ENCODE peak calls at places on chromosomes 2 and 18, in six cellular contexts. One of them, this sample, is unnamed.

GRCh38 chr18:47100214-47100831 is 50.0 kb downstream of the HDHD2 start:
- DNase-seq in dorsolateral prefrontal cortex: peak
- DNase-seq in body of pancreas: peak
- DNase-seq in adrenal gland: peak
- DNase-seq in CD4-positive, alpha-beta T cell: peak
- DNase-seq in fibroblast of pulmonary artery: peak
- DNase-seq in this sample: peak

GRCh38 chr2:43872151-43872550 is 33.4 kb downstream of the ABCG8 start:
- DNase-seq in dorsolateral prefrontal cortex: no peak
- DNase-seq in body of pancreas: no peak
- DNase-seq in adrenal gland: no peak
- DNase-seq in CD4-positive, alpha-beta T cell: no peak
- DNase-seq in fibroblast of pulmonary artery: no peak
- DNase-seq in this sample: no peak

GRCh38 chr2:10846110-10846861 is 33.7 kb upstream of the PDIA6 start:
- DNase-seq in dorsolateral prefrontal cortex: no peak
- DNase-seq in body of pancreas: no peak
- DNase-seq in adrenal gland: no peak
- DNase-seq in CD4-positive, alpha-beta T cell: no peak
- DNase-seq in fibroblast of pulmonary artery: no peak
- DNase-seq in this sample: no peak

GRCh38 chr2:74554821-74555531 is 456 bp downstream of the DOK1 start:
- DNase-seq in dorsolateral prefrontal cortex: no peak
- DNase-seq in body of pancreas: peak
- DNase-seq in adrenal gland: peak
- DNase-seq in CD4-positive, alpha-beta T cell: no peak
- DNase-seq in fibroblast of pulmonary artery: no peak
- DNase-seq in this sample: peak

GRCh38 chr2:88018969-88019368 is 2.6 kb upstream of the RNU2-63P start:
- DNase-seq in dorsolateral prefrontal cortex: no peak
- DNase-seq in body of pancreas: no peak
- DNase-seq in adrenal gland: no peak
- DNase-seq in CD4-positive, alpha-beta T cell: no peak
- DNase-seq in fibroblast of pulmonary artery: no peak
- DNase-seq in this sample: no peak

GRCh38 chr2:222102746-222103349 is 195.9 kb downstream of the PAX3 start:
- DNase-seq in dorsolateral prefrontal cortex: no peak
- DNase-seq in body of pancreas: no peak
- DNase-seq in adrenal gland: no peak
- DNase-seq in CD4-positive, alpha-beta T cell: no peak
- DNase-seq in fibroblast of pulmonary artery: no peak
- DNase-seq in this sample: no peak

GRCh38 chr2:60172801-60173200 is 380.7 kb downstream of the BCL11A start:
- DNase-seq in dorsolateral prefrontal cortex: no peak
- DNase-seq in body of pancreas: no peak
- DNase-seq in adrenal gland: no peak
- DNase-seq in CD4-positive, alpha-beta T cell: no peak
- DNase-seq in fibroblast of pulmonary artery: no peak
- DNase-seq in this sample: no peak

GRCh38 chr2:17578466-17578928 is 38.0 kb downstream of the VSNL1 start:
- DNase-seq in dorsolateral prefrontal cortex: no peak
- DNase-seq in body of pancreas: peak
- DNase-seq in adrenal gland: peak
- DNase-seq in CD4-positive, alpha-beta T cell: no peak
- DNase-seq in fibroblast of pulmonary artery: no peak
- DNase-seq in this sample: no peak

GRCh38 chr2:69082430-69082997 is 69.5 kb downstream of the ANTXR1 start:
- DNase-seq in dorsolateral prefrontal cortex: no peak
- DNase-seq in body of pancreas: peak
- DNase-seq in adrenal gland: peak
- DNase-seq in CD4-positive, alpha-beta T cell: no peak
- DNase-seq in fibroblast of pulmonary artery: peak
- DNase-seq in this sample: no peak

GRCh38 chr2:161576421-161576820 is 47.8 kb upstream of the SLC4A10 start:
- DNase-seq in dorsolateral prefrontal cortex: no peak
- DNase-seq in body of pancreas: no peak
- DNase-seq in adrenal gland: no peak
- DNase-seq in CD4-positive, alpha-beta T cell: no peak
- DNase-seq in fibroblast of pulmonary artery: no peak
- DNase-seq in this sample: no peak
- TF ChIP-seq CTCF in dorsolateral prefrontal cortex: no peak
- TF ChIP-seq CTCF in body of pancreas: no peak
- TF ChIP-seq CTCF in adrenal gland: no peak
- TF ChIP-seq CTCF in CD4-positive, alpha-beta T cell: no peak
- TF ChIP-seq CTCF in fibroblast of pulmonary artery: peak
- TF ChIP-seq CTCF in this sample: no peak

GRCh38 chr18:44899832-44900231 is 219.1 kb downstream of the SETBP1 start:
- DNase-seq in dorsolateral prefrontal cortex: no peak
- DNase-seq in body of pancreas: no peak
- DNase-seq in adrenal gland: no peak
- DNase-seq in CD4-positive, alpha-beta T cell: no peak
- DNase-seq in fibroblast of pulmonary artery: no peak
- DNase-seq in this sample: no peak
- TF ChIP-seq CTCF in dorsolateral prefrontal cortex: no peak
- TF ChIP-seq CTCF in body of pancreas: no peak
- TF ChIP-seq CTCF in adrenal gland: no peak
- TF ChIP-seq CTCF in CD4-positive, alpha-beta T cell: no peak
- TF ChIP-seq CTCF in fibroblast of pulmonary artery: peak
- TF ChIP-seq CTCF in this sample: no peak

GRCh38 chr18:31626409-31626808 is 34.7 kb downstream of the TTR start:
- DNase-seq in dorsolateral prefrontal cortex: no peak
- DNase-seq in body of pancreas: no peak
- DNase-seq in adrenal gland: no peak
- DNase-seq in CD4-positive, alpha-beta T cell: no peak
- DNase-seq in fibroblast of pulmonary artery: no peak
- DNase-seq in this sample: no peak
- TF ChIP-seq CTCF in dorsolateral prefrontal cortex: no peak
- TF ChIP-seq CTCF in body of pancreas: no peak
- TF ChIP-seq CTCF in adrenal gland: no peak
- TF ChIP-seq CTCF in CD4-positive, alpha-beta T cell: no peak
- TF ChIP-seq CTCF in fibroblast of pulmonary artery: no peak
- TF ChIP-seq CTCF in this sample: no peak

GRCh38 chr2:73003027-73003426 is 68.5 kb downstream of the SFXN5 start:
- DNase-seq in dorsolateral prefrontal cortex: no peak
- DNase-seq in body of pancreas: no peak
- DNase-seq in adrenal gland: no peak
- DNase-seq in CD4-positive, alpha-beta T cell: no peak
- DNase-seq in fibroblast of pulmonary artery: no peak
- DNase-seq in this sample: no peak
- TF ChIP-seq CTCF in dorsolateral prefrontal cortex: no peak
- TF ChIP-seq CTCF in body of pancreas: no peak
- TF ChIP-seq CTCF in adrenal gland: no peak
- TF ChIP-seq CTCF in CD4-positive, alpha-beta T cell: no peak
- TF ChIP-seq CTCF in fibroblast of pulmonary artery: no peak
- TF ChIP-seq CTCF in this sample: no peak

GRCh38 chr2:211649331-211649730 is 889.3 kb downstream of the ERBB4 start:
- DNase-seq in dorsolateral prefrontal cortex: no peak
- DNase-seq in body of pancreas: no peak
- DNase-seq in adrenal gland: no peak
- DNase-seq in CD4-positive, alpha-beta T cell: no peak
- DNase-seq in fibroblast of pulmonary artery: no peak
- DNase-seq in this sample: no peak

GRCh38 chr2:211652366-211652765 is 886.2 kb downstream of the ERBB4 start:
- DNase-seq in dorsolateral prefrontal cortex: no peak
- DNase-seq in body of pancreas: no peak
- DNase-seq in adrenal gland: no peak
- DNase-seq in CD4-positive, alpha-beta T cell: no peak
- DNase-seq in fibroblast of pulmonary artery: no peak
- DNase-seq in this sample: no peak

DNA sequence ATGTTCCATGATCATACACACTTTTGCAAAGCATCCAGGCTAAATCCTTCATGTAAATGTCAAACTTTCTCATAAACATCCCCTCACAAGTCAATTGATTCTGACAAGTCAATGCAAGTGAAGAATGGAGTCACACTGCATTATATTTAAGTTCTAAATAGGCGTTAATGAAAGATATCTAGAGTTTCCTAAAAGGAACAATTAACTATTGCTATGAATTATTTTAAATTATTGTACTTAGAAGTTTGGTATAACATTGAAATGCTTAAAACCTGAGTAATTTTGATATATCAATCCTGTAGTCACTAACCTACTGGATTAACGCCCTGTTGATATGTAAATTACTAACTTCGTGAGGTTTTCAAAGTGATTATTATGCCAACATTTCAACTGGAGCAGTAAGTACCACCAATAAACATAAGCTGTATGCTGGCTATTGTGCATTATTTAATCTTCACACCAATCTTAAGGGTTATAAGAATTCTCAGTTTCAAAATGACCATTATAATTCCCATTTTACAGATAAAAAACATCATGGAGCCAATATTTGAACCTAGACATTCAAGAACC is 884.3 kb downstream of the ERBB4 start:
- DNase-seq in dorsolateral prefrontal cortex: no peak
- DNase-seq in body of pancreas: no peak
- DNase-seq in adrenal gland: no peak
- DNase-seq in CD4-positive, alpha-beta T cell: no peak
- DNase-seq in fibroblast of pulmonary artery: no peak
- DNase-seq in this sample: no peak
- TF ChIP-seq CTCF in dorsolateral prefrontal cortex: no peak
- TF ChIP-seq CTCF in body of pancreas: no peak
- TF ChIP-seq CTCF in adrenal gland: no peak
- TF ChIP-seq CTCF in CD4-positive, alpha-beta T cell: no peak
- TF ChIP-seq CTCF in fibroblast of pulmonary artery: no peak
- TF ChIP-seq CTCF in this sample: no peak

GRCh38 chr2:232333361-232334135 is 45.0 kb upstream of the ALPP start:
- DNase-seq in dorsolateral prefrontal cortex: no peak
- DNase-seq in body of pancreas: no peak
- DNase-seq in adrenal gland: peak
- DNase-seq in CD4-positive, alpha-beta T cell: no peak
- DNase-seq in fibroblast of pulmonary artery: no peak
- DNase-seq in this sample: peak
- TF ChIP-seq CTCF in dorsolateral prefrontal cortex: peak
- TF ChIP-seq CTCF in body of pancreas: no peak
- TF ChIP-seq CTCF in adrenal gland: peak
- TF ChIP-seq CTCF in CD4-positive, alpha-beta T cell: no peak
- TF ChIP-seq CTCF in fibroblast of pulmonary artery: peak
- TF ChIP-seq CTCF in this sample: peak

This sample was measured in mesothelial cell of epicardium.